ENCODE peak calls at places on chromosomes 13 and 19, in four cellular contexts. One of them, this sample, is unnamed.

GRCh38 chr19:46015080-46015960 is 7.5 kb downstream of the PGLYRP1 start:
- DNase-seq in IMR-90: no peak
- DNase-seq in mesendoderm: peak
- DNase-seq in mesenchymal stem cell: peak
- DNase-seq in this sample: peak

GRCh38 chr19:51783373-51783772 is 11.6 kb upstream of the FPR3 start:
- DNase-seq in IMR-90: no peak
- DNase-seq in mesendoderm: peak
- DNase-seq in mesenchymal stem cell: no peak
- DNase-seq in this sample: no peak

GRCh38 chr13:23876265-23876664 is 12.9 kb downstream of the MIPEP start:
- DNase-seq in IMR-90: peak
- DNase-seq in mesendoderm: peak
- DNase-seq in mesenchymal stem cell: no peak
- DNase-seq in this sample: no peak

GRCh38 chr19:38210458-38210987 is 13.5 kb downstream of the DPF1 start:
- DNase-seq in IMR-90: peak
- DNase-seq in mesendoderm: peak
- DNase-seq in mesenchymal stem cell: peak
- DNase-seq in this sample: peak

GRCh38 chr19:374183-374885 is 29.7 kb upstream of the MIER2 start:
- DNase-seq in IMR-90: no peak
- DNase-seq in mesendoderm: no peak
- DNase-seq in mesenchymal stem cell: no peak
- DNase-seq in this sample: no peak

GRCh38 chr19:860481-861098 is 1.1 kb downstream of the CFD start:
- DNase-seq in IMR-90: peak
- DNase-seq in mesendoderm: peak
- DNase-seq in mesenchymal stem cell: peak
- DNase-seq in this sample: peak

GRCh38 chr13:82634946-82635345 is 1247.3 kb downstream of the SLITRK1 start:
- DNase-seq in IMR-90: peak
- DNase-seq in mesendoderm: no peak
- DNase-seq in mesenchymal stem cell: no peak
- DNase-seq in this sample: no peak

GRCh38 chr19:45881909-45882528 is 3.9 kb downstream of the IRF2BP1 start:
- DNase-seq in IMR-90: no peak
- DNase-seq in mesendoderm: peak
- DNase-seq in mesenchymal stem cell: no peak
- DNase-seq in this sample: no peak

GRCh38 chr19:35645680-35646511 is 2.2 kb upstream of the COX6B1 start:
- DNase-seq in IMR-90: no peak
- DNase-seq in mesendoderm: peak
- DNase-seq in mesenchymal stem cell: no peak
- DNase-seq in this sample: no peak

GRCh38 chr19:39046037-39046821 is 13.9 kb upstream of the FBXO27 start:
- DNase-seq in IMR-90: no peak
- DNase-seq in mesendoderm: peak
- DNase-seq in mesenchymal stem cell: peak
- DNase-seq in this sample: no peak

GRCh38 chr13:66074018-66074615 is 1156.0 kb downstream of the PCDH9 start:
- DNase-seq in IMR-90: no peak
- DNase-seq in mesendoderm: no peak
- DNase-seq in mesenchymal stem cell: no peak
- DNase-seq in this sample: no peak

GRCh38 chr19:38486731-38487336 is 53.3 kb downstream of the RYR1 start:
- DNase-seq in IMR-90: no peak
- DNase-seq in mesendoderm: no peak
- DNase-seq in mesenchymal stem cell: no peak
- DNase-seq in this sample: no peak

GRCh38 chr19:11813801-11814706 is at the start of gene ZNF440:
- DNase-seq in IMR-90: peak
- DNase-seq in mesendoderm: peak
- DNase-seq in mesenchymal stem cell: peak
- DNase-seq in this sample: peak

GRCh38 chr19:41993612-41994483 is at the start of gene ATP1A3:
- DNase-seq in IMR-90: peak
- DNase-seq in mesendoderm: peak
- DNase-seq in mesenchymal stem cell: peak
- DNase-seq in this sample: peak

GRCh38 chr13:114080739-114081561 is 51.5 kb downstream of the RASA3 start:
- DNase-seq in IMR-90: no peak
- DNase-seq in mesendoderm: no peak
- DNase-seq in mesenchymal stem cell: no peak
- DNase-seq in this sample: no peak

GRCh38 chr13:73210218-73210883 is 151.5 kb downstream of the KLF5 start:
- DNase-seq in IMR-90: no peak
- DNase-seq in mesendoderm: no peak
- DNase-seq in mesenchymal stem cell: no peak
- DNase-seq in this sample: no peak

GRCh38 chr19:23596872-23597271 is 90.1 kb downstream of the ZNF675 start:
- DNase-seq in IMR-90: no peak
- DNase-seq in mesendoderm: no peak
- DNase-seq in mesenchymal stem cell: no peak
- DNase-seq in this sample: no peak

DNA sequence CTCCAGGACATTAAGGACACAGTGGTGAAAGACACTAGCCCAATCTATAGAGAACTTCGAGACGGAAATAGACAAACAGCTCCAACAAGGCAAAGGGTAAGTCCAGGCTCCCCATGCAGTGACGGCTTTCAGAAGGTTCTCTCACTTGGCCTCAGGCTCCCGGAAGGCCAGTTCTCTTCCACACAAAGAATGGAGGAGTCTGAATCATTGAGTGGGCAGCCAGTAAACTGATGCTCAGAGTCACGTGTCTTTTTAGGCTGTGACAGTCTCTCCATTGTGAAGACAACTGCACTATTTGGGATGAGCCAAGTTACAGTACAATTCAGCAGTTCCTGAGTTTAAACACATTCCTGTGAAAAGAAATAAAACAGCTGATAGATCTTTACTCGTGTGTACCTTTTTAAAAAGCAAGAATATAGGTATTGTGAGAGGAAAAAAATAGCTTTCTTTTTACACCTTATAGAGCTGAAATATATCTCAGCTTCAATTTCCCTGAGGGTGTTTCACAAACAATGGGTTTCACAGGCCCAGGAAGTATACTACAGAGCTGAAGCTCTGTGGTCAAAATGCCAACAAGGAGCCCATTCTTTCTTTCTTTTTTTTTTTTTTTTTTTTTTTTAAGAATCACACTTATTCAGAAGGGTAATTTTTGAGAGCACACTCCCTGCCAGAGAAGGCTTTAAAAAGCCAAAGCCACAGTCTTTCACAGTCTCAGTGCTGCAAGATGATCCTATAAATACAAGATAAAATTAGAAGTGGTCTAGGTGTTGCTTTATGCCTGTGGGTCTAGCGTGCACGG is 135.1 kb downstream of the FREM2 start:
- DNase-seq in IMR-90: no peak
- DNase-seq in mesendoderm: peak
- DNase-seq in mesenchymal stem cell: no peak
- DNase-seq in this sample: no peak
- H4K8ac ChIP-seq in IMR-90: no peak
- H4K8ac ChIP-seq in mesendoderm: no peak
- H4K8ac ChIP-seq in mesenchymal stem cell: no peak
- H4K8ac ChIP-seq in this sample: no peak

DNA sequence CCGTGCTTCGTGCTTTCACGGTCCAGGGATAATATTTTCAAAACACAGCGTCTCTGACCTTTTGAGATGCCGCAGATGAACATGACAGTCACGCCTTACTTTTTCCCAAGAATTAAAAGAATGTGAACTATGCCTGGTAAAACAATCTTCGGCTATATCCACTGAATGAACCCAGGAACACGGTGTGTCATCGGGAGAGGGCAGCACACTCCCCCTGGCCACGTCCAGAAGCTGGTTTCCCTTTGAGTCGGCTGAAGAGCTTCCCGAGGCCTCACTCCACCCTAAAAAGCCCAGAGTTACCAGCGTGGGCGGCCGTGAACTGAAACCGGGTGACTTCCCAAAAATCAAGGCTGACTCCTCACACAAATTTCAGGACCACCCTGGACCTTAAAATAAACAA is 22.9 kb upstream of the SHISA2 start:
- DNase-seq in IMR-90: peak
- DNase-seq in mesendoderm: peak
- DNase-seq in mesenchymal stem cell: peak
- DNase-seq in this sample: no peak
- H4K8ac ChIP-seq in IMR-90: no peak
- H4K8ac ChIP-seq in mesendoderm: no peak
- H4K8ac ChIP-seq in mesenchymal stem cell: no peak
- H4K8ac ChIP-seq in this sample: no peak

GRCh38 chr19:7342143-7342542 is 6.6 kb upstream of the ARHGEF18 start:
- DNase-seq in IMR-90: no peak
- DNase-seq in mesendoderm: no peak
- DNase-seq in mesenchymal stem cell: no peak
- DNase-seq in this sample: no peak

GRCh38 chr19:7337380-7338194 is 11.2 kb upstream of the ARHGEF18 start:
- DNase-seq in IMR-90: no peak
- DNase-seq in mesendoderm: no peak
- DNase-seq in mesenchymal stem cell: no peak
- DNase-seq in this sample: no peak

GRCh38 chr19:7346488-7346971 is 2.2 kb upstream of the ARHGEF18 start:
- DNase-seq in IMR-90: no peak
- DNase-seq in mesendoderm: no peak
- DNase-seq in mesenchymal stem cell: no peak
- DNase-seq in this sample: no peak

GRCh38 chr19:7336321-7336973 is 12.3 kb upstream of the ARHGEF18 start:
- DNase-seq in IMR-90: no peak
- DNase-seq in mesendoderm: no peak
- DNase-seq in mesenchymal stem cell: no peak
- DNase-seq in this sample: no peak

GRCh38 chr19:7340959-7341837 is 7.5 kb upstream of the ARHGEF18 start:
- DNase-seq in IMR-90: peak
- DNase-seq in mesendoderm: peak
- DNase-seq in mesenchymal stem cell: peak
- DNase-seq in this sample: peak
- H4K8ac ChIP-seq in IMR-90: no peak
- H4K8ac ChIP-seq in mesendoderm: no peak
- H4K8ac ChIP-seq in mesenchymal stem cell: no peak
- H4K8ac ChIP-seq in this sample: no peak

GRCh38 chr19:40813182-40813581 is 14.2 kb downstream of the EGLN2 start:
- DNase-seq in IMR-90: no peak
- DNase-seq in mesendoderm: no peak
- DNase-seq in mesenchymal stem cell: no peak
- DNase-seq in this sample: no peak
- H4K8ac ChIP-seq in IMR-90: no peak
- H4K8ac ChIP-seq in mesendoderm: no peak
- H4K8ac ChIP-seq in mesenchymal stem cell: peak
- H4K8ac ChIP-seq in this sample: no peak